ENCODE peak calls at places on chromosome 5, in nine cellular contexts. F is GDM1; S is fibroblast of lung; Y is AG04450; G is putamen; A is activated CD4-positive, alpha-beta T cell treated with anti-CD3 and anti-CD28 coated beads for 1 hour; I is left cardiac atrium; E is stimulated activated CD8-positive, alpha-beta memory T cell treated with anti-CD3 and anti-CD28 coated beads, Interleukin-12 subunit alpha, Interleukin-12 subunit beta, amount 100 ng/mL, for 1 hour; R is glutamatergic neuron. P is an unnamed sample.

GRCh38 chr5:42518595-42519067 is 95.4 kb downstream of the GHR start:
- DNase-seq in Y (no peak), E (no peak), A (no peak), F (no peak), G (no peak), R (no peak), S (peak), I (peak), P (no peak)

GRCh38 chr5:126452477-126452876 is 29.3 kb downstream of the GRAMD2B start:
- DNase-seq in I (no peak), E (no peak), A (no peak), S (no peak), R (no peak), F (no peak), G (no peak), Y (no peak), P (no peak)

GRCh38 chr5:153480401-153480800 is 10.1 kb upstream of the GRIA1 start:
- DNase-seq in R (no peak), Y (no peak), A (no peak), E (no peak), S (no peak), G (no peak), I (no peak), F (no peak), P (no peak)

GRCh38 chr5:169244812-169245211 is 56.1 kb downstream of the SLIT3 start:
- DNase-seq in F (no peak), I (no peak), A (no peak), Y (no peak), S (no peak), R (no peak), E (no peak), G (peak), P (no peak)

GRCh38 chr5:6574111-6574510 is 58.7 kb downstream of the NSUN2 start:
- DNase-seq in Y (no peak), A (no peak), E (no peak), I (no peak), S (no peak), G (no peak), R (no peak), F (no peak), P (no peak)

GRCh38 chr5:83036991-83037390 is 40.2 kb downstream of the TMEM167A start:
- DNase-seq in A (no peak), R (no peak), I (no peak), S (no peak), E (no peak), G (peak), F (no peak), Y (no peak), P (no peak)

GRCh38 chr5:25009063-25009462 is 364.3 kb upstream of the CDH10 start:
- DNase-seq in A (no peak), R (no peak), F (no peak), Y (no peak), S (no peak), I (no peak), E (no peak), G (no peak), P (no peak)

GRCh38 chr5:36502608-36503007 is 103.8 kb upstream of the SLC1A3 start:
- DNase-seq in I (no peak), R (no peak), F (no peak), G (no peak), Y (peak), E (no peak), A (no peak), S (peak), P (peak)

GRCh38 chr5:95879661-95880060 is 57.1 kb upstream of the GLRX start:
- DNase-seq in G (no peak), Y (no peak), F (no peak), S (no peak), A (no peak), R (no peak), I (no peak), E (no peak), P (no peak)

GRCh38 chr5:6395102-6395445 is 16.7 kb upstream of the MED10 start:
- DNase-seq in G (no peak), Y (no peak), S (no peak), E (no peak), F (no peak), R (no peak), A (no peak), I (no peak), P (no peak)

GRCh38 chr5:30839956-30840355 is 353.5 kb upstream of the CDH6 start:
- DNase-seq in F (no peak), E (no peak), S (no peak), I (no peak), G (no peak), R (no peak), A (no peak), Y (no peak), P (no peak)

GRCh38 chr5:76608833-76609232 is 14.4 kb downstream of the F2RL2 start:
- DNase-seq in E (no peak), Y (peak), A (no peak), G (no peak), F (no peak), S (peak), I (no peak), R (no peak), P (no peak)

GRCh38 chr5:170520319-170520718 is 16.5 kb downstream of the KCNIP1 start:
- DNase-seq in E (no peak), A (no peak), R (no peak), I (no peak), G (no peak), Y (no peak), S (no peak), F (no peak), P (no peak)

GRCh38 chr5:54754420-54754819 is 231.0 kb downstream of the ESM1 start:
- DNase-seq in Y (no peak), G (no peak), R (no peak), I (no peak), A (no peak), E (no peak), S (peak), F (no peak), P (no peak)

GRCh38 chr5:31036407-31036806 is 157.1 kb upstream of the CDH6 start:
- DNase-seq in G (no peak), R (no peak), F (no peak), S (peak), A (no peak), E (no peak), I (no peak), Y (peak), P (peak)

GRCh38 chr5:113042491-113043243 is 66.1 kb downstream of the DCP2 start:
- DNase-seq in A (no peak), I (no peak), E (no peak), Y (no peak), S (no peak), F (no peak), G (no peak), R (no peak), P (no peak)

GRCh38 chr5:137633896-137634295 is 102.0 kb downstream of the KLHL3 start:
- DNase-seq in G (no peak), R (no peak), F (no peak), A (no peak), Y (no peak), E (no peak), I (no peak), S (no peak), P (no peak)

GRCh38 chr5:31726952-31727351 is 88.0 kb downstream of the PDZD2 start:
- DNase-seq in R (no peak), Y (no peak), A (no peak), G (peak), F (no peak), I (no peak), S (no peak), E (no peak), P (no peak)

GRCh38 chr5:75869891-75870290 is 152.7 kb upstream of the POC5 start:
- DNase-seq in E (no peak), G (no peak), F (no peak), R (no peak), A (no peak), S (no peak), Y (no peak), I (no peak), P (no peak)

GRCh38 chr5:72501475-72501874 is 5.7 kb downstream of the ZNF366 start:
- DNase-seq in R (no peak), S (no peak), I (no peak), A (no peak), G (no peak), Y (no peak), F (no peak), E (no peak), P (no peak)

GRCh38 chr5:103624035-103624461 is 61.5 kb upstream of the NUDT12 start:
- DNase-seq in S (peak), R (no peak), G (no peak), E (no peak), I (no peak), F (no peak), Y (peak), A (no peak), P (peak)

GRCh38 chr5:90119531-90119940 is 290.0 kb downstream of the CETN3 start:
- DNase-seq in A (no peak), E (no peak), S (no peak), R (no peak), F (no peak), I (no peak), Y (no peak), G (no peak), P (no peak)

GRCh38 chr5:141846031-141846430 is 32.2 kb downstream of the PCDH1 start:
- DNase-seq in I (no peak), A (no peak), S (peak), G (peak), F (no peak), R (peak), E (no peak), Y (peak), P (no peak)

GRCh38 chr5:3277590-3278196 is 317.9 kb upstream of the IRX1 start:
- DNase-seq in E (no peak), R (no peak), Y (no peak), S (no peak), F (no peak), I (no peak), A (no peak), G (no peak), P (no peak)

GRCh38 chr5:178418031-178418430 is 172.2 kb downstream of the COL23A1 start:
- DNase-seq in I (no peak), E (no peak), Y (no peak), A (no peak), F (no peak), R (no peak), S (no peak), G (no peak), P (no peak)

GRCh38 chr5:129135633-129136032 is 41.1 kb downstream of the ISOC1 start:
- DNase-seq in Y (no peak), R (no peak), A (no peak), S (no peak), G (no peak), I (no peak), E (no peak), F (no peak), P (no peak)

GRCh38 chr5:72507360-72508238 is at the start of gene ZNF366:
- DNase-seq in G (no peak), S (no peak), A (no peak), I (no peak), F (no peak), R (no peak), Y (no peak), E (no peak), P (no peak)

GRCh38 chr5:140554454-140554853 is 2.8 kb downstream of the SRA1 start:
- DNase-seq in R (no peak), S (peak), A (no peak), G (no peak), Y (peak), I (no peak), F (no peak), E (no peak), P (peak)

GRCh38 chr5:142404046-142404477 is 79.2 kb upstream of the SPRY4 start:
- DNase-seq in F (no peak), G (no peak), E (no peak), R (no peak), S (no peak), A (no peak), I (no peak), Y (no peak), P (no peak)

GRCh38 chr5:74257645-74258328 is 382.7 kb downstream of the ENC1 start:
- DNase-seq in S (peak), Y (no peak), R (no peak), A (no peak), F (no peak), G (no peak), E (no peak), I (peak), P (no peak)

P was measured in AG09309.